ENCODE peak calls at places on chromosome 2, in four cellular contexts. U is H9; A is gastrocnemius medialis; D is effector CD4-positive, alpha-beta T cell. W is an unnamed sample.

GRCh38 chr2:187618813-187619212 is 64.6 kb upstream of the TFPI start:
- DNase-seq in A (no peak), D (no peak), U (no peak), W (no peak)

GRCh38 chr2:105926960-105927678 is 182.4 kb downstream of the NCK2 start:
- DNase-seq in D (peak), A (no peak), U (no peak), W (no peak)

GRCh38 chr2:222038086-222038802 is 260.6 kb downstream of the PAX3 start:
- DNase-seq in D (no peak), U (no peak), A (no peak), W (no peak)

GRCh38 chr2:46082531-46083485 is 214.4 kb upstream of the EPAS1 start:
- DNase-seq in U (no peak), D (no peak), A (no peak), W (no peak)

GRCh38 chr2:108925286-108925685 is 63.7 kb downstream of the EDAR start:
- DNase-seq in A (no peak), U (no peak), D (no peak), W (peak)

GRCh38 chr2:138554123-138554522 is 52.6 kb downstream of the SPOPL start:
- DNase-seq in U (no peak), A (no peak), D (no peak), W (no peak)

GRCh38 chr2:38653715-38654494 is 12.0 kb upstream of the GALM start:
- DNase-seq in D (no peak), A (no peak), U (no peak), W (no peak)

GRCh38 chr2:96164459-96165184 is 19.4 kb upstream of the DUSP2 start:
- DNase-seq in D (peak), U (peak), A (no peak), W (no peak)

GRCh38 chr2:72214429-72215143 is 66.9 kb upstream of the CYP26B1 start:
- DNase-seq in A (no peak), D (no peak), U (no peak), W (no peak)

GRCh38 chr2:85743304-85743978 is 10.3 kb upstream of the ATOH8 start:
- DNase-seq in A (no peak), D (no peak), U (no peak), W (peak)

GRCh38 chr2:39232141-39232540 is 11.6 kb downstream of the CDKL4 start:
- DNase-seq in U (no peak), A (no peak), D (no peak), W (no peak)

GRCh38 chr2:181253438-181253837 is 203.7 kb upstream of the ITGA4 start:
- DNase-seq in A (no peak), D (no peak), U (no peak), W (no peak)

GRCh38 chr2:219058541-219059374 is 2.0 kb downstream of the IHH start:
- DNase-seq in U (peak), A (no peak), D (no peak), W (no peak)

GRCh38 chr2:99754215-99754614 is 264.4 kb upstream of the REV1 start:
- DNase-seq in U (no peak), A (no peak), D (no peak), W (no peak)

GRCh38 chr2:162245737-162246136 is 2.5 kb upstream of the FAP start:
- DNase-seq in A (no peak), D (no peak), U (no peak), W (no peak)

GRCh38 chr2:64393611-64394010 is 60.4 kb upstream of the LGALSL start:
- DNase-seq in U (no peak), A (no peak), D (no peak), W (peak)

GRCh38 chr2:233973786-233974185 is 56.6 kb downstream of the TRPM8 start:
- DNase-seq in D (no peak), U (no peak), A (no peak), W (no peak)

GRCh38 chr2:12796617-12797016 is 79.9 kb downstream of the TRIB2 start:
- DNase-seq in D (no peak), U (no peak), A (no peak), W (no peak)

GRCh38 chr2:43088148-43089073 is 138.0 kb downstream of the ZFP36L2 start:
- DNase-seq in U (no peak), A (no peak), D (no peak), W (no peak)

GRCh38 chr2:224008702-224009261 is 30.3 kb downstream of the SERPINE2 start:
- DNase-seq in A (no peak), U (peak), D (no peak), W (no peak)

GRCh38 chr2:71536311-71536710 is 83.0 kb downstream of the DYSF start:
- DNase-seq in A (no peak), U (peak), D (no peak), W (peak)

GRCh38 chr2:29522951-29523669 is 398.3 kb downstream of the ALK start:
- DNase-seq in A (no peak), D (no peak), U (no peak), W (no peak)

GRCh38 chr2:141554810-141555209 is 576.0 kb downstream of the LRP1B start:
- DNase-seq in U (peak), A (no peak), D (no peak), W (no peak)

GRCh38 chr2:62765619-62766376 is 60.3 kb downstream of the EHBP1 start:
- DNase-seq in U (no peak), D (no peak), A (no peak), W (no peak)

GRCh38 chr2:7269244-7269643 is 352.0 kb downstream of the RNF144A start:
- DNase-seq in D (no peak), A (no peak), U (no peak), W (no peak)